ENCODE peak calls at places on chromosomes 5 and 9, in seven cellular contexts. I is NB4; O is CD4-positive, CD25-positive, alpha-beta regulatory T cell; K is A549; P is kidney; S is hepatocyte; D is CD8-positive, alpha-beta memory T cell. A is an unnamed sample.

GRCh38 chr5:128279345-128279744 is 195.8 kb downstream of the SLC12A2 start:
- DNase-seq in O (no peak), I (no peak), K (no peak), S (no peak), P (no peak), D (no peak), A (no peak)

GRCh38 chr5:125257057-125257970 is 510.9 kb upstream of the ZNF608 start:
- DNase-seq in K (no peak), I (no peak), P (no peak), S (no peak), O (no peak), D (no peak), A (no peak)

GRCh38 chr5:35656721-35657120 is 39.1 kb downstream of the SPEF2 start:
- DNase-seq in D (no peak), P (no peak), O (no peak), S (no peak), I (no peak), K (no peak), A (peak)

GRCh38 chr5:64900618-64901017 is 131.9 kb downstream of the CWC27 start:
- DNase-seq in D (no peak), S (peak), P (no peak), K (peak), O (no peak), I (no peak), A (no peak)

GRCh38 chr5:80959768-80960442 is at the start of gene RASGRF2:
- DNase-seq in O (peak), S (peak), I (no peak), P (peak), K (peak), D (peak), A (no peak)

GRCh38 chr5:95591490-95591901 is 28.4 kb upstream of the GPR150 start:
- DNase-seq in K (peak), I (no peak), S (no peak), D (no peak), O (no peak), P (no peak), A (no peak)

GRCh38 chr5:112668016-112668415 is 69.7 kb upstream of the APC start:
- DNase-seq in D (no peak), I (no peak), O (no peak), K (no peak), P (no peak), S (no peak), A (no peak)

GRCh38 chr9:69027355-69028097 is 8.0 kb upstream of the FXN start:
- DNase-seq in K (peak), S (peak), D (peak), O (peak), P (no peak), I (peak), A (no peak)

GRCh38 chr5:159184858-159185381 is 24.4 kb downstream of the RNF145 start:
- DNase-seq in D (no peak), I (no peak), K (peak), O (no peak), P (no peak), S (no peak), A (no peak)

GRCh38 chr9:125189011-125189360 is 617 bp downstream of the PPP6C start:
- DNase-seq in I (peak), K (no peak), S (peak), D (no peak), O (peak), P (peak), A (no peak)

GRCh38 chr5:153900703-153901395 is 137.9 kb downstream of the FAM114A2 start:
- DNase-seq in O (no peak), I (no peak), S (no peak), D (no peak), K (no peak), P (no peak), A (no peak)

GRCh38 chr5:1161832-1162229 is 39.6 kb upstream of the SLC6A19 start:
- DNase-seq in P (no peak), O (no peak), K (no peak), D (no peak), S (no peak), I (no peak), A (no peak)

GRCh38 chr5:170418736-170419135 is 29.6 kb upstream of the KCNMB1 start:
- DNase-seq in K (no peak), P (no peak), S (no peak), I (no peak), D (no peak), O (no peak), A (no peak)

GRCh38 chr5:170430871-170431437 is 41.8 kb upstream of the KCNMB1 start:
- DNase-seq in D (no peak), O (no peak), I (no peak), K (no peak), P (no peak), S (peak), A (no peak)

GRCh38 chr5:58477760-58478159 is 13.5 kb upstream of the GAPT start:
- DNase-seq in O (no peak), K (no peak), P (no peak), D (no peak), S (no peak), I (peak), A (no peak)

GRCh38 chr5:27906911-27907590 is 868.7 kb upstream of the CDH9 start:
- DNase-seq in D (no peak), O (no peak), P (no peak), I (no peak), S (peak), K (peak), A (no peak)

GRCh38 chr5:177403826-177404640 is 3.6 kb upstream of the PFN3 start:
- DNase-seq in D (peak), P (peak), I (peak), K (peak), S (peak), O (peak), A (no peak)

GRCh38 chr5:177405805-177406204 is 3.6 kb downstream of the F12 start:
- DNase-seq in I (peak), D (no peak), P (no peak), S (no peak), K (no peak), O (no peak), A (no peak)

GRCh38 chr5:177404641-177405134 is 4.2 kb upstream of the PFN3 start:
- DNase-seq in S (no peak), O (no peak), P (no peak), I (no peak), K (no peak), D (no peak), A (no peak)

GRCh38 chr5:177403194-177403825 is 2.8 kb upstream of the PFN3 start:
- DNase-seq in I (peak), P (peak), O (peak), D (peak), S (peak), K (peak), A (no peak)

DNA sequence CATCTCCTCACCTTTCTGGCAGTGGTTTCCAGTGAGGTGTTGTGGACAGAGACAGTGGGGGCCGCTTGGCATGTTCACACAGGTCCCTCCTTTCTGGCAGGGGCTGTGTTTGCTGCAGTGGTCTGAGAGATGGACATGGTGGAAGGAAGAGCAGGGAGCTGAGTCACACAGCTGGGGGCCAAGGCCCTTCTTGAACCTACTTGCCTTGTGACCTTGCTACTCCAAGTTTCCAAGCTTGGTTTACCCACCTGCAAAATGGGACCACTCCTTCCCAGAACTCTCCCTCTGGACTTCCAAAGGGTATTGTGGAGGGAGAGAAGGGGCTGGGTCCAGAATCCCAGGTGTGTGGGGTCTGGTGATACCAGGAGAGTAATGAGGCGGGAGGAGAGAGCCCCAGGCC is 4.1 kb downstream of the F12 start:
- DNase-seq in D (no peak), I (no peak), S (no peak), O (no peak), K (no peak), P (no peak), A (no peak)
- H3K4me3 ChIP-seq in D (no peak), I (no peak), S (no peak), O (no peak), K (no peak), P (no peak), A (no peak)

DNA sequence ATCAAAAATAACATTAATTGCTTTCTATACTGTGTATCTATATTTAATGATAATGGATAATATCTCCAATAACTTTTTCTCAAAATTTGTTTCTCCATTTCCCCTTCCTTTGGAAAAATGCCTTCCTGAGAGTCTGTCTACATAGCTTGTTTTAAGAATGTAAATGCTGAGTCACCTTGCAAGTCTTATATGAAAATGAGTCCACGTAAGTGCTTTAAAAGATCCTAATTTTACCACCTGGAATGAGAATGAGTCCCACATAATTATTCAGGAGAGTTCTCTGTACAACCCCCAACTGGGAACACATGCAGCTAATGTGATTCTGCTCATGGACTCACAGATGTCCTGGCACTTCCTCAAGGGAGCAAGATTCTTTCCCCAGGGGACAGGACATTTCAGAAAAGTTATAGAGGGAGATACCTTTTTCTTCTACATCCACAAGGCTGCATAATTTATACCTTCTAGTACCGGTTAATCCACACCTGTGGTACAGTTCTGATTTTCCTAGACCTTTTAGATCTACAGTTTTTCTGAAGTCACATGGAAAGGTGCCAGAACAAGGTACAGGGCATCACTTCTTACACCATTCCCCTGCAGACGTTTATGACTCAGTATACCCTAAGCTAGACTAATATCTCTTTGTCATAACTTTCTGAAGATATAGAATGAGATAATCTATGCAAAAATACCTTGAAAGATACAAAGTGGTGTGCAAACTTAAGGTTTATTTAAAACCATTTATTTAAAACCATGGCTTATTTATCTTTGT is 314.1 kb downstream of the CETN3 start:
- DNase-seq in D (no peak), O (no peak), S (no peak), P (no peak), K (no peak), I (no peak), A (no peak)
- H3K4me3 ChIP-seq in D (no peak), O (no peak), S (no peak), P (no peak), K (no peak), I (no peak), A (no peak)

GRCh38 chr9:113219972-113220371 is 1.1 kb downstream of the FKBP15 start:
- DNase-seq in S (no peak), O (no peak), I (peak), D (no peak), K (no peak), P (no peak), A (no peak)
- H3K4me3 ChIP-seq in S (peak), O (peak), I (peak), D (peak), K (peak), P (peak), A (no peak)

GRCh38 chr5:55600536-55601208 is 65.9 kb upstream of the PLPP1 start:
- DNase-seq in K (peak), O (no peak), I (peak), D (no peak), S (peak), P (no peak), A (no peak)
- H3K4me3 ChIP-seq in K (peak), O (peak), I (no peak), D (peak), S (no peak), P (no peak), A (no peak)

DNA sequence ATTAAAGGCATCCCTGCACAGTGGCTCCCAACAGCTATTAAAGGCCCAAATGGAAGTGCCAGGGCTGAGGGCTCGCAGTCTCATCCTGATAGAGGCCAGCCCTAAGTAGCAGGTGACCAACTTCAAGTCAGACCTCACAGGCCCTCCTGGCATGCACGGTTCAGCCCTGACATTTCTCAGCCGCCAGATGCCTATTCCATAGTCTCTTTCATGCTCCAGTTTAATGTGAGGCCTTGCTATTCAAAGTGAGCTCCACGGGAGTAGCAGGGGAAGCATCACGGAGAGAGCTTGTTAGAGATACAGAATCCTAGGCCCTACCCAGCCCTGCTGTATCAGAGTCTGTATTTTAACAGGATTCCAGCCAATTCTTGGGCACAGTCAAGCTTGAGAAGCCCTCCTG is 11.1 kb downstream of the LHFPL2 start:
- DNase-seq in S (no peak), O (no peak), D (no peak), P (no peak), K (no peak), I (no peak), A (no peak)
- H3K4me3 ChIP-seq in S (no peak), O (no peak), D (no peak), P (no peak), K (no peak), I (no peak), A (no peak)

A was measured in iPS DF 6.9.